ENCODE peak calls at places on chromosomes 12 and 14, in four cellular contexts. One of them, this sample, is unnamed.

GRCh38 chr12:121793501-121793835 is at the start of gene RHOF:
- DNase-seq in RWPE1: no peak
- DNase-seq in transverse colon: peak; percentile 73
- DNase-seq in IMR-90: no peak
- DNase-seq in this sample: no peak

GRCh38 chr12:1810201-1810930 is 10.0 kb upstream of the LRTM2 start:
- DNase-seq in IMR-90: peak; percentile 14
- DNase-seq in transverse colon: no peak
- DNase-seq in RWPE1: no peak
- DNase-seq in this sample: no peak

GRCh38 chr14:30573203-30573814 is 14.4 kb downstream of the G2E3 start:
- DNase-seq in RWPE1: no peak
- DNase-seq in transverse colon: no peak
- DNase-seq in IMR-90: peak; percentile 70
- DNase-seq in this sample: peak; percentile 63

GRCh38 chr12:51218607-51219161 is 822 bp upstream of the POU6F1 start:
- DNase-seq in transverse colon: no peak
- DNase-seq in RWPE1: no peak
- DNase-seq in IMR-90: no peak
- DNase-seq in this sample: no peak

GRCh38 chr12:106918746-106919145 is 37.0 kb upstream of the TMEM263 start:
- DNase-seq in IMR-90: peak; percentile 8
- DNase-seq in RWPE1: peak; percentile 24
- DNase-seq in transverse colon: no peak
- DNase-seq in this sample: no peak

GRCh38 chr12:32024884-32025599 is 65.8 kb downstream of the RESF1 start:
- DNase-seq in RWPE1: no peak
- DNase-seq in transverse colon: no peak
- DNase-seq in IMR-90: no peak
- DNase-seq in this sample: no peak

GRCh38 chr14:96261053-96261452 is 5.0 kb downstream of the BDKRB1 start:
- DNase-seq in RWPE1: no peak
- DNase-seq in IMR-90: peak; percentile 35
- DNase-seq in transverse colon: no peak
- DNase-seq in this sample: no peak

GRCh38 chr14:53943751-53944083 is 12.9 kb downstream of the BMP4 start:
- DNase-seq in IMR-90: no peak
- DNase-seq in RWPE1: no peak
- DNase-seq in transverse colon: no peak
- DNase-seq in this sample: no peak

GRCh38 chr12:54870617-54871016 is 16.3 kb downstream of the MUCL1 start:
- DNase-seq in RWPE1: peak; percentile 13
- DNase-seq in transverse colon: no peak
- DNase-seq in IMR-90: no peak
- DNase-seq in this sample: no peak

GRCh38 chr12:66746489-66747201 is 67.8 kb upstream of the GRIP1 start:
- DNase-seq in transverse colon: no peak
- DNase-seq in RWPE1: no peak
- DNase-seq in IMR-90: no peak
- DNase-seq in this sample: no peak

GRCh38 chr12:66741919-66742318 is 63.0 kb upstream of the GRIP1 start:
- DNase-seq in IMR-90: no peak
- DNase-seq in transverse colon: no peak
- DNase-seq in RWPE1: no peak
- DNase-seq in this sample: no peak

GRCh38 chr12:66740257-66740656 is 61.4 kb upstream of the GRIP1 start:
- DNase-seq in RWPE1: no peak
- DNase-seq in IMR-90: no peak
- DNase-seq in transverse colon: no peak
- DNase-seq in this sample: no peak

GRCh38 chr12:66742508-66743367 is 63.9 kb upstream of the GRIP1 start:
- DNase-seq in IMR-90: no peak
- DNase-seq in RWPE1: no peak
- DNase-seq in transverse colon: no peak
- DNase-seq in this sample: no peak

DNA sequence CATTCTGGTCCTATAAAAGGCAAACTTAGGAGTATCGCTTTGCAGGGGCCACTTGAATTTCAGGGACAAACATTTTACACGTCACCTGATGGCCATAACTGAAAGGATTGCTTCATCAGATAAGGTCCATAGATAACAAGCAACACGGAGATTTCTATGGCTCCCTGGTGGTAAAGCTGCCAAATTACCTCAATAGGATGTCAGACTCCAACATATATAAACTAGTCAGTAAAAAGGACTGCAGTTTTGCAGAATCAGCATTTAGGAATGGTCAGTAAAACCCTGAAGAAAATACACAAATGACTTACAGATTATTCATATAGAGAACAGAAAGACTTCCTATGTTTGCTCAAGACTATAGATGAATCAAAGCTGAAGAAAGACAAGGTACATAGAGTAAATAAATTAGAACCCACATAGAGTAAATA is 66.1 kb upstream of the GRIP1 start:
- DNase-seq in transverse colon: no peak
- DNase-seq in RWPE1: no peak
- DNase-seq in IMR-90: no peak
- DNase-seq in this sample: no peak
- TF ChIP-seq CTCF in transverse colon: no peak
- TF ChIP-seq CTCF in RWPE1: no peak
- TF ChIP-seq CTCF in IMR-90: no peak
- TF ChIP-seq CTCF in this sample: no peak

GRCh38 chr14:63991833-63992232 is 139.0 kb downstream of the SYNE2 start:
- DNase-seq in IMR-90: no peak
- DNase-seq in transverse colon: no peak
- DNase-seq in RWPE1: no peak
- DNase-seq in this sample: no peak

GRCh38 chr14:63996016-63996415 is 143.2 kb downstream of the SYNE2 start:
- DNase-seq in IMR-90: no peak
- DNase-seq in RWPE1: no peak
- DNase-seq in transverse colon: no peak
- DNase-seq in this sample: no peak

GRCh38 chr14:63992858-63993257 is 140.1 kb downstream of the SYNE2 start:
- DNase-seq in IMR-90: no peak
- DNase-seq in RWPE1: peak; percentile 28
- DNase-seq in transverse colon: no peak
- DNase-seq in this sample: no peak

GRCh38 chr14:63995285-63995684 is 142.5 kb downstream of the SYNE2 start:
- DNase-seq in RWPE1: no peak
- DNase-seq in transverse colon: no peak
- DNase-seq in IMR-90: no peak
- DNase-seq in this sample: no peak

GRCh38 chr14:63993992-63994391 is 141.2 kb downstream of the SYNE2 start:
- DNase-seq in RWPE1: peak; percentile 9
- DNase-seq in transverse colon: no peak
- DNase-seq in IMR-90: no peak
- DNase-seq in this sample: no peak
- TF ChIP-seq CTCF in RWPE1: peak; percentile 28
- TF ChIP-seq CTCF in transverse colon: no peak
- TF ChIP-seq CTCF in IMR-90: no peak
- TF ChIP-seq CTCF in this sample: peak; percentile 27

GRCh38 chr14:23570806-23571483 is 3.4 kb upstream of the AP1G2 start:
- DNase-seq in IMR-90: no peak
- DNase-seq in transverse colon: no peak
- DNase-seq in RWPE1: no peak
- DNase-seq in this sample: no peak

GRCh38 chr14:23568021-23568599 is 519 bp upstream of the AP1G2 start:
- DNase-seq in transverse colon: no peak
- DNase-seq in RWPE1: no peak
- DNase-seq in IMR-90: no peak
- DNase-seq in this sample: no peak

GRCh38 chr14:23567186-23568020 is at the start of gene AP1G2:
- DNase-seq in IMR-90: peak; percentile 28
- DNase-seq in transverse colon: peak; percentile 96
- DNase-seq in RWPE1: peak; percentile 92
- DNase-seq in this sample: no peak

GRCh38 chr14:23568600-23569310 is 1.2 kb upstream of the AP1G2 start:
- DNase-seq in transverse colon: no peak
- DNase-seq in RWPE1: no peak
- DNase-seq in IMR-90: no peak
- DNase-seq in this sample: no peak

GRCh38 chr14:23569443-23570151 is 2.0 kb upstream of the AP1G2 start:
- DNase-seq in IMR-90: no peak
- DNase-seq in transverse colon: no peak
- DNase-seq in RWPE1: no peak
- DNase-seq in this sample: no peak
- TF ChIP-seq CTCF in IMR-90: no peak
- TF ChIP-seq CTCF in transverse colon: no peak
- TF ChIP-seq CTCF in RWPE1: no peak
- TF ChIP-seq CTCF in this sample: peak; percentile 3

GRCh38 chr14:43795600-43796228 is 711.4 kb downstream of the FSCB start:
- DNase-seq in RWPE1: no peak
- DNase-seq in transverse colon: no peak
- DNase-seq in IMR-90: peak; percentile 0
- DNase-seq in this sample: no peak
- TF ChIP-seq CTCF in RWPE1: no peak
- TF ChIP-seq CTCF in transverse colon: peak; percentile 39
- TF ChIP-seq CTCF in IMR-90: peak; percentile 15
- TF ChIP-seq CTCF in this sample: peak; percentile 17

DNA sequence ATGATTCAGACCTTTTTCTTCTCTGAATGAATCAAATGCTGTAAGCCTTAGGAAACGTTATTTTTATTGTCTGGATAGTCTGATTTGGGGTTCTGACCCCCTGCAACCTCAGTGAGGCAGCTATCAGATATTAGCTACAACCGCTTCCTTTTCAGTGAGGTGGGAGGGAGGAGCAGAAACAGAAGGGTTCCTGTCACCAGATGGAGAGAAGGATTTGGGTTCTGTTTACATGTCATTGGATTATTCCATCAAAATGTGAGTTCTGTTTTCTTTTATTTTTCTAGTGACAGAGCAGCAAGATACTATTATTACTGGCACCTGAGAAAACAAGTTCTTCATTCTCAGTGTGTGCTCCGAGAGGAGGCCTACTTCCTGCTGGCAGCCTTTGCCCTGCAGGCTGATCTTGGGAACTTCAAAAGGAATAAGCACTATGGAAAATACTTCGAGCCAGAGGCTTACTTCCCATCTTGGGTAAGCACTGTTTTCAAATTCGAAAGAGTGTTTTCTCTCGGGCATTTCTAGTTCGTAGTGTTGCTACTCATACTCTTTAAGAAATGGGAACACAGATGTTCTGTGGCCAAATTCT is 52.8 kb downstream of the FRMD6 start:
- DNase-seq in transverse colon: no peak
- DNase-seq in IMR-90: no peak
- DNase-seq in RWPE1: no peak
- DNase-seq in this sample: no peak
- TF ChIP-seq CTCF in transverse colon: no peak
- TF ChIP-seq CTCF in IMR-90: no peak
- TF ChIP-seq CTCF in RWPE1: no peak
- TF ChIP-seq CTCF in this sample: no peak

DNA sequence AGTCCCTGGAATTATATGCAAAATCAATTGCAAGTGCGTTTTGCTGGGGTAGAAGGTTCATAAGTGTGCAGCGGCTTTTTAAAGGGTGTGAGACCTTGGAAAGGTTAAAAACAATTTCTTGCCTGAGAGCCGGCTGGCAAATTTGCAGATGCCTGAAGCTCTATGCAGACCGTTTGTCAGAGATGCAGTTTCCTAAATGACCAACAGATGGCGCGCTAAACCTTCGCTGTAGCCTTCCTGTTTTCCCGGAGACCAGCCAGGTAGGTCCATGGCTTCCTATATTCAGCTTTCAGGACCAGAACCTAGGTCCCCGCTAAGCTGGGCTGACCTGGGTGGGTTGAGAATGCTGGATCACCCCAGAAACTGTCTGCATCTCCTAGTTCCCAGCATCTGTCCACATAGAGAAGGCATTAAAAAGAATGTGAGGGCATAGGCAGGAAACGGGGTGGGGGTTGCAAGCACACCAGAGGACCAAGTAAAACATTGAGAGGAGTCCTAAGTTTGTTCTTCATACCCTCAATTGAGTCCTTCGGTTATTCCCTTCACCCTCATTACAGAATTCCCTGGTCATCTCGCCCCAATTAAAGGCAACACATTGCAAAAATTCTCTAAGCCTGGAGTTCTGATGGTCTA is 5.7 kb upstream of the NOS1 start:
- DNase-seq in transverse colon: peak; percentile 78
- DNase-seq in RWPE1: peak; percentile 76
- DNase-seq in IMR-90: peak; percentile 53
- DNase-seq in this sample: peak; percentile 25
- TF ChIP-seq CTCF in transverse colon: peak; percentile 85
- TF ChIP-seq CTCF in RWPE1: peak; percentile 91
- TF ChIP-seq CTCF in IMR-90: peak; percentile 69
- TF ChIP-seq CTCF in this sample: peak; percentile 94

DNA sequence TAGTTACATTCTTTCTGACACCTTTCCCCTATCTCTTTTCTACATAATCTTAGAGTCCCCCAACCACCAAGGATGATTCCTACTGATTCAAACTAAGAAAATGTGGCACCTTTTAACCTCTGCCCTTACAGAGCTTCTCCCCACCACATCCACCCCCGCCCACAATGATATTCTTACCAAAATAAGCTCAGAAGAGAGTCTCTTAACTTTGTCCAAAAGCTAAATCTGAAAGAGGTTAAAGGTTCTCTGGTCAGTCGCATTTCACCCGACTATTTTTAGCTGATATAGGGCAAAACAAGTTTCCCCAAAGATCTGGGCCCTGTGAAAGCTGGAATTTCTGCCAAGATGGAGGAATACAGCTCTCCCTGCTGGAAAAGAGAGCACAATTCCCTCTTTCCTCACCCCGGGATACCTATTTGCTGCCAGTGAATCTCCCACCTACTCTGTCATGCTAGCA is 128.6 kb downstream of the ZFP36L1 start:
- DNase-seq in IMR-90: peak; percentile 12
- DNase-seq in RWPE1: no peak
- DNase-seq in transverse colon: no peak
- DNase-seq in this sample: no peak
- TF ChIP-seq CTCF in IMR-90: peak; percentile 12
- TF ChIP-seq CTCF in RWPE1: no peak
- TF ChIP-seq CTCF in transverse colon: no peak
- TF ChIP-seq CTCF in this sample: no peak

GRCh38 chr12:126086242-126086641 is 1021.0 kb downstream of the AACS start:
- DNase-seq in IMR-90: no peak
- DNase-seq in transverse colon: no peak
- DNase-seq in RWPE1: no peak
- DNase-seq in this sample: no peak
- TF ChIP-seq CTCF in IMR-90: no peak
- TF ChIP-seq CTCF in transverse colon: no peak
- TF ChIP-seq CTCF in RWPE1: no peak
- TF ChIP-seq CTCF in this sample: no peak

GRCh38 chr12:109896188-109896587 is 3.9 kb upstream of the TCHP start:
- DNase-seq in RWPE1: no peak
- DNase-seq in IMR-90: no peak
- DNase-seq in transverse colon: no peak
- DNase-seq in this sample: no peak

GRCh38 chr12:109900752-109901580 is 892 bp downstream of the TCHP start:
- DNase-seq in RWPE1: peak; percentile 33
- DNase-seq in IMR-90: no peak
- DNase-seq in transverse colon: no peak
- DNase-seq in this sample: no peak

GRCh38 chr12:109897029-109897428 is 3.0 kb upstream of the TCHP start:
- DNase-seq in IMR-90: no peak
- DNase-seq in RWPE1: no peak
- DNase-seq in transverse colon: no peak
- DNase-seq in this sample: no peak

GRCh38 chr12:109902866-109903265 is 2.8 kb downstream of the TCHP start:
- DNase-seq in transverse colon: no peak
- DNase-seq in IMR-90: no peak
- DNase-seq in RWPE1: no peak
- DNase-seq in this sample: no peak

GRCh38 chr12:109899783-109900751 is at the start of gene TCHP:
- DNase-seq in transverse colon: peak; percentile 88
- DNase-seq in IMR-90: peak; percentile 87
- DNase-seq in RWPE1: peak; percentile 85
- DNase-seq in this sample: peak; percentile 35
- TF ChIP-seq CTCF in transverse colon: no peak
- TF ChIP-seq CTCF in IMR-90: peak; percentile 51
- TF ChIP-seq CTCF in RWPE1: peak; percentile 44
- TF ChIP-seq CTCF in this sample: peak; percentile 46